ENCODE peak calls at places on chromosome 5, in six cellular contexts. A is IMR-90, S is HepG2, J is A549, Q is K562, F is GM12878. Y is an unnamed sample.

GRCh38 chr5:112491257-112491656 is 72.2 kb upstream of the EPB41L4A start:
- DNase-seq in S (peak; percentile 16), J (peak; percentile 38), A (peak; percentile 1), F (no peak), Q (peak; percentile 45), Y (peak; percentile 37)

GRCh38 chr5:50302815-50303490 is 138.1 kb downstream of the EMB start:
- DNase-seq in F (no peak), S (no peak), Q (no peak), J (peak; percentile 74), A (peak; percentile 47), Y (no peak)

GRCh38 chr5:154503698-154504039 is 25.6 kb upstream of the HAND1 start:
- DNase-seq in A (no peak), S (no peak), F (no peak), Q (no peak), J (no peak), Y (no peak)

GRCh38 chr5:57841671-57842375 is 359.2 kb upstream of the ACTBL2 start:
- DNase-seq in F (no peak), S (no peak), A (peak; percentile 96), J (peak; percentile 90), Q (no peak), Y (no peak)

GRCh38 chr5:71865202-71865601 is 146.1 kb downstream of the CARTPT start:
- DNase-seq in F (no peak), J (peak; percentile 53), S (no peak), Q (no peak), A (peak; percentile 75), Y (no peak)

GRCh38 chr5:83184534-83184933 is 107.2 kb downstream of the XRCC4 start:
- DNase-seq in A (no peak), F (no peak), J (no peak), Q (no peak), S (no peak), Y (no peak)

GRCh38 chr5:74082504-74082903 is 456.5 kb downstream of the ARHGEF28 start:
- DNase-seq in J (no peak), A (no peak), Q (no peak), F (no peak), S (no peak), Y (no peak)

GRCh38 chr5:9207820-9208418 is 338.0 kb downstream of the SEMA5A start:
- DNase-seq in F (no peak), J (peak; percentile 52), S (peak; percentile 34), Q (peak; percentile 18), A (peak; percentile 69), Y (no peak)

GRCh38 chr5:72107874-72108199 is 562 bp downstream of the MAP1B start:
- DNase-seq in F (no peak), A (no peak), J (peak; percentile 55), S (no peak), Q (peak; percentile 50), Y (peak; percentile 32)

GRCh38 chr5:86864022-86864421 is 246.3 kb downstream of the COX7C start:
- DNase-seq in J (no peak), S (no peak), F (no peak), Q (no peak), A (no peak), Y (no peak)
- TF ChIP-seq BHLHE40 in J (no peak), S (no peak), F (no peak), Q (no peak), A (no peak), Y (no peak)

GRCh38 chr5:129906177-129906887 is 2.1 kb downstream of the CHSY3 start:
- DNase-seq in S (peak; percentile 66), J (no peak), A (no peak), Q (no peak), F (no peak), Y (peak; percentile 6)

GRCh38 chr5:129904667-129905466 is 602 bp downstream of the CHSY3 start:
- DNase-seq in Q (no peak), S (no peak), A (no peak), F (no peak), J (peak; percentile 5), Y (peak; percentile 20)

GRCh38 chr5:129904102-129904666 is at the start of gene CHSY3:
- DNase-seq in S (peak; percentile 25), J (peak; percentile 75), Q (peak; percentile 29), A (peak; percentile 54), F (no peak), Y (peak; percentile 70)

GRCh38 chr5:129903466-129904101 is 681 bp upstream of the CHSY3 start:
- DNase-seq in S (no peak), J (peak; percentile 4), A (no peak), Q (no peak), F (no peak), Y (peak; percentile 7)

DNA sequence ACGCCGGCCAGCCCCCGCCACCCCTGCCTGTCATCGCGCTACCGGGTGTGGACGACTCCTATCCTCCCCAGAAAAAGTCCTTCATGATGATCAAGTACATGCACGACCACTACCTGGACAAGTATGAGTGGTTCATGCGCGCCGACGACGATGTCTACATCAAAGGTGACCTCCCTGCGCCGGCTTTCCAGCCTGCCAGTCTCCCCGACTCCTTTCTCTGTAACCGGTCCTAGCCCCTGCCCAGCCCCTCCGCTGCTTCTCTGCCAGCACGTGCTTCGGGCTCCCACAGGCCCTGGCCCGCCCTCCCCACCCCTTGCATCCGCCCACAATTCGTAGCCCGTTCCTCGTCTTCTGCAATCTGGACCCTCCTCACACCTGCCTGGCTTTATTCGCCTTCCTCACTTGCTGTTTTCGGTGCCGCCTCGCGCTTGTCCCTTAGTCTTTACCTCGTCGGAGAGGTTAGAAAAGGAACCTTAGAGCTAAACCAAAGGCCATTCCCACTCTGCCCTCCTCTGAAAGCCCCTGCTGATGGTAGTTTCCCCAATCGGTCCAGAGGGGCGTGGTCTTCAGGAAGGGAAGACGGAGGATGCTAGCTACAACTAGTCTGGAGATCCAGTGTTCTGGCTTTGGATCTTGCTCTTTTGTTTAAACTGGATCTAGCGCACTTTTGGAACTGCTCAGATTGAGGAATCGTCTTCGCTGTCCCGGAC is 1.4 kb downstream of the CHSY3 start:
- DNase-seq in J (peak; percentile 6), S (no peak), Q (no peak), A (peak; percentile 3), F (no peak), Y (peak; percentile 11)
- TF ChIP-seq BHLHE40 in J (no peak), S (no peak), Q (no peak), A (no peak), F (no peak), Y (no peak)

GRCh38 chr5:177472460-177473441 is 683 bp downstream of the DBN1 start:
- DNase-seq in J (no peak), A (no peak), S (peak; percentile 25), F (no peak), Q (peak; percentile 87), Y (peak; percentile 62)
- TF ChIP-seq BHLHE40 in J (no peak), A (no peak), S (no peak), F (no peak), Q (no peak), Y (no peak)

GRCh38 chr5:68028131-68028727 is 187.3 kb upstream of the PIK3R1 start:
- DNase-seq in S (no peak), A (no peak), Q (no peak), J (no peak), F (no peak), Y (no peak)

GRCh38 chr5:68033029-68033428 is 182.5 kb upstream of the PIK3R1 start:
- DNase-seq in A (no peak), Q (no peak), F (no peak), J (no peak), S (no peak), Y (no peak)

GRCh38 chr5:68037541-68037940 is 178.0 kb upstream of the PIK3R1 start:
- DNase-seq in A (peak; percentile 5), S (no peak), F (no peak), J (no peak), Q (no peak), Y (no peak)

GRCh38 chr5:68032240-68032762 is 183.3 kb upstream of the PIK3R1 start:
- DNase-seq in Q (no peak), S (no peak), J (no peak), A (no peak), F (no peak), Y (no peak)

DNA sequence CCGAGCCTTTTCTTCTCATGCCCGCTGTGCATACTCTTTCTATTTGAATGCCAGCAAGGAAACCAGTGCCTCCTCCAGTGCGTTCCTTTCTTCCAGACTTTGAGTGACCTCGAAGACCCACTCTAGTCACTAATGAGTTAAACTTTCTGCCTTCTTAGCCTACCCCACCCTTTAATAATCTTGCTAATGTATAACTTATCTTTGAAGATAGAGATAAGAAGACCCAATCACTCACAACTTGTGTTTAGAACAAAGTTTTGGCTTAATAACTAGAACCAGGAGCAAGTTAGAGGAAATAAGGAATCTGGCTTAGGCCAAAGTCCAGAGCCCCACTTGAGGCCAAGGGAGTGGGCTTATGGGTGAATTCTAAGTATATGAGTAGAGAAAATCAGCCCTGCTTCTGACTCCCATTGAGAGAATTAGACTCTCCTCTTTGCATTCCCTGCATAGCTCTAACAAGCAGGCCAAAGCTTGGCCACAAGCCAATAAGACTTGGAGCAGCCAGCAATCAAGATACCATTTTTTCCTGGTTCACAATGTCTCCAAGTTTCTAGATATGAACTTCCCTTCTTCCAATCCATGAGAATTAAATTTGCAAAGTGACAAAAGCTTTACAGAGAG is 181.5 kb upstream of the PIK3R1 start:
- DNase-seq in Q (no peak), F (no peak), A (peak; percentile 54), J (no peak), S (no peak), Y (no peak)
- TF ChIP-seq BHLHE40 in Q (no peak), F (no peak), A (no peak), J (no peak), S (no peak), Y (no peak)

GRCh38 chr5:10216107-10216506 is 33.6 kb downstream of the ATPSCKMT start:
- DNase-seq in F (no peak), S (no peak), J (no peak), A (no peak), Q (no peak), Y (no peak)

GRCh38 chr5:10219068-10219467 is 30.6 kb downstream of the ATPSCKMT start:
- DNase-seq in Q (no peak), F (no peak), A (no peak), J (no peak), S (no peak), Y (no peak)

GRCh38 chr5:10222326-10222725 is 27.4 kb downstream of the ATPSCKMT start:
- DNase-seq in A (peak; percentile 51), F (no peak), Q (no peak), J (no peak), S (no peak), Y (no peak)

GRCh38 chr5:10218658-10219057 is 31.0 kb downstream of the ATPSCKMT start:
- DNase-seq in S (no peak), F (no peak), A (no peak), Q (no peak), J (no peak), Y (no peak)

GRCh38 chr5:10220253-10220652 is 29.4 kb downstream of the ATPSCKMT start:
- DNase-seq in J (no peak), F (no peak), Q (no peak), A (no peak), S (no peak), Y (no peak)
- TF ChIP-seq BHLHE40 in J (no peak), F (no peak), Q (no peak), A (no peak), S (no peak), Y (no peak)

DNA sequence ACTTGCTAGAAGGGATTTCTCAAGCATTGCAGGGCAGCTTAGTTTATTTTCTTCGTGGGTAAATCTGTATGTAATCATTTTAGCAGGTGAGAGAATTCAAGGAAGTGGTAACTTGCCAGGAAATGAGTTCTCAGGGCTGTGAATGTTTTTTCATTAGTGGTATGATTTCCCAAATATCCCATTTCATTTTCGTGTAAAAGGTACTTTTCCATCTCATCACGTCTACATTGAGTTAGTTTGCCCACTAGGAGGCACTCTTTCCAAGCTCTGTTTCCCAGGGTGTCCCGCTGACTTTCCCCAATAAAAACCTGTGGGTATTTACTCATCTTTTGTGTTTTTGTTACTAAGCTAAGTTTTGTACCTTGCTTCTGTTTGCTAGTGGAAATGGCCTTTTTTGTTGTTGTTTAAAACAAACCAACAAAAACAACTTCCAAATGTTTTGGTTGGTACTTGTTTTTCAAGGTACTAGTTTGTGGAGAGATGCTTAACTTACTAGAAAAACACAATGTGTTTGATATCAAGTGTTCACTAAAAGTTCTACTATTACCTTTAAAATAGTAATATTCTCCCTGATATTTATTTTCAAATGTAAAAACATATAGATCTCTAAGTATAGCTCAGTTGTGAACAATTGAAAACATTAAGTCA is 373.6 kb downstream of the ADGRV1 start:
- DNase-seq in F (peak; percentile 12), S (peak; percentile 48), A (peak; percentile 70), J (peak; percentile 80), Q (peak; percentile 52), Y (peak; percentile 52)
- TF ChIP-seq BHLHE40 in F (no peak), S (no peak), A (no peak), J (no peak), Q (no peak), Y (no peak)